ENCODE peak calls at places on chromosome 18, in four cellular contexts. J is A549, D is iPS DF 6.9, H is tibial nerve. L is an unnamed sample.

GRCh38 chr18:6660334-6660733 is 69.2 kb upstream of the ARHGAP28 start:
- DNase-seq in J (no peak), D (no peak), H (peak; percentile 17), L (no peak)

GRCh38 chr18:80067321-80067720 is 33.1 kb downstream of the RBFA start:
- DNase-seq in J (no peak), D (no peak), H (no peak), L (no peak)

GRCh38 chr18:75779450-75779849 is 351.9 kb upstream of the SMIM21 start:
- DNase-seq in J (no peak), D (no peak), H (no peak), L (no peak)

GRCh38 chr18:69651243-69651642 is 250.6 kb downstream of the DOK6 start:
- DNase-seq in J (no peak), D (no peak), H (no peak), L (no peak)

GRCh38 chr18:31992836-31993575 is 25.6 kb upstream of the RNF125 start:
- DNase-seq in J (no peak), D (no peak), H (no peak), L (no peak)

GRCh38 chr18:37565985-37566478 is 434 bp upstream of the CELF4 start:
- DNase-seq in J (peak; percentile 12), D (no peak), H (no peak), L (no peak)

GRCh38 chr18:22169889-22170420 is 566 bp downstream of the GATA6 start:
- DNase-seq in J (no peak), D (no peak), H (no peak), L (no peak)

GRCh38 chr18:48683661-48684060 is 144.8 kb downstream of the CTIF start:
- DNase-seq in J (no peak), D (no peak), H (no peak), L (no peak)

GRCh38 chr18:28175930-28176673 is 828 bp downstream of the CDH2 start:
- DNase-seq in J (peak; percentile 45), D (no peak), H (no peak), L (no peak)

GRCh38 chr18:24731158-24731557 is 270.7 kb downstream of the HRH4 start:
- DNase-seq in J (no peak), D (no peak), H (no peak), L (no peak)

GRCh38 chr18:11947214-11948119 is 33.8 kb upstream of the IMPA2 start:
- DNase-seq in J (peak; percentile 98), D (peak; percentile 64), H (peak; percentile 91), L (peak; percentile 93)
- H3K4me3 ChIP-seq in J (peak overlapping the region; percentile 49), D (peak overlapping the region; percentile 59), H (peak overlapping the region; percentile 52), L (peak overlapping the region; percentile 4)

DNA sequence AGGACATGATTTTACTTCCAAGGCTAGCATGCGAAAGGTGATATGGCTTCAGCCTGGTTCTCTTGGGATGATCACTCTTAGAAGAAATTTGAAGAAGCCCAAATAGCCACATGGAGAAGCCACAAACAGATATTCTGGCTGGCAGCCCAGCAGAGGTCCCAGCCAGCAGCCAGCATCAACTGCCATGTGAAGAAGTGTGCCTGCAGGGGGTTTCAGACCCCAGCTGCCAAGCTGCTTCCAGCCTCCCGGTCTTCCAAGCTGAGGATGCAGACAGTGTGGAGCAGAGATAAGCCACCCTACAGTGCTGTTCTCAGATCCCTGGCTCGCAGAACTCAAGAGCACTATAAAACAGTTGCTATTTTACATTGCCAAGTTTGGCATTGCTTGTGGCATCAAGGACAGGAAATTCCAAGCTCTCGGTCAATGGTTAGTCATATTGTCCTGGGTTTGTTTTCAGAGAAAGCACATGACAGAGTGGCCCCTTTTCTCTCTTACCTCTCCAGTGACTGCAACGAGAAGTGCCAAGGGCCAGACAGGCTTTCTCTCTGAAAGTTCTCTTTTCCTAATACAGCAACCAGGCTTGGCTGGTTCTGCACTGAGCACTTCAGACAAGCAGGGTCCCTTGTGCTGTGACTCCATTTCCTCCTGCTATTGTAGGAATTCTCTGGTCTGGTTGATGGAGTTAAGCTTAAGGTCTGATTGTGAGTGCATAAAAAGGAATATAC is 223.7 kb downstream of the ANKRD30B start:
- DNase-seq in J (no peak), D (no peak), H (no peak), L (peak; percentile 34)
- H3K27ac ChIP-seq in J (no peak overlapping the region), D (no peak overlapping the region), H (no peak overlapping the region), L (no peak overlapping the region)

GRCh38 chr18:51110073-51110797 is 80.2 kb downstream of the SMAD4 start:
- DNase-seq in J (peak; percentile 31), D (peak; percentile 64), H (peak; percentile 61), L (peak; percentile 59)
- H3K4me3 ChIP-seq in J (no peak overlapping the region), D (no peak overlapping the region), H (peak overlapping the region; percentile 21), L (no peak overlapping the region)

GRCh38 chr18:8749492-8749891 is 44.1 kb downstream of the MTCL1 start:
- DNase-seq in J (no peak), D (no peak), H (no peak), L (no peak)

GRCh38 chr18:8752329-8752728 is 47.0 kb downstream of the MTCL1 start:
- DNase-seq in J (no peak), D (no peak), H (no peak), L (no peak)

GRCh38 chr18:8747440-8747937 is 42.1 kb downstream of the MTCL1 start:
- DNase-seq in J (peak; percentile 54), D (no peak), H (no peak), L (peak; percentile 83)

GRCh38 chr18:8751692-8752091 is 46.3 kb downstream of the MTCL1 start:
- DNase-seq in J (no peak), D (no peak), H (no peak), L (no peak)

DNA sequence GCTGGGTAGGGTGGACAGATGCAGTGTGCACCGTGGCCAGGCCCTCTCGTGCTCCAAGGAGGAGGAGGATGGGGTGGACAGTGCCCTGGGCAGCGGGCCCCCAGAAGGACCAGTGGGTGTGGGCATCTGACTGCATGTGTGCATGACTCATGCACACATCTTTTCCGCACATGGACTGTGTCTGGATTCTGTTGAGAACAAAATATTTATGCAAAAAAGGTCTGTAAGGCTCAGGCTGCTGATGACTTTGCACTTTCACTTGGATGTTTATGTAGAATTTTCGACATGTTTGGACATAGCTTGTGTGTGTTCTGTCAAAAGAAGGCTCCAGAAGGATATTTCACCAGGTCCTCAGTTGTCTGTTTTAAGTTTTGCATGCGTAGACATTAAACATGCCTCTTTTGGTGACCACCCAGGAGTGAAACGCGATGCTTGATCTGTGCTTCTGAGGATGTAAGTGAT is 45.6 kb downstream of the MTCL1 start:
- DNase-seq in J (peak; percentile 29), D (no peak), H (no peak), L (peak; percentile 86)
- H3K27ac ChIP-seq in J (peak overlapping the region; percentile 84), D (no peak overlapping the region), H (no peak overlapping the region), L (peak overlapping the region; percentile 79)

GRCh38 chr18:34978953-34979608 is 62.1 kb upstream of the MAPRE2 start:
- DNase-seq in J (peak; percentile 87), D (no peak), H (peak; percentile 49), L (peak; percentile 91)
- H3K4me3 ChIP-seq in J (peak overlapping the region; percentile 57), D (peak overlapping the region; percentile 3), H (peak overlapping the region; percentile 70), L (peak overlapping the region; percentile 42)

DNA sequence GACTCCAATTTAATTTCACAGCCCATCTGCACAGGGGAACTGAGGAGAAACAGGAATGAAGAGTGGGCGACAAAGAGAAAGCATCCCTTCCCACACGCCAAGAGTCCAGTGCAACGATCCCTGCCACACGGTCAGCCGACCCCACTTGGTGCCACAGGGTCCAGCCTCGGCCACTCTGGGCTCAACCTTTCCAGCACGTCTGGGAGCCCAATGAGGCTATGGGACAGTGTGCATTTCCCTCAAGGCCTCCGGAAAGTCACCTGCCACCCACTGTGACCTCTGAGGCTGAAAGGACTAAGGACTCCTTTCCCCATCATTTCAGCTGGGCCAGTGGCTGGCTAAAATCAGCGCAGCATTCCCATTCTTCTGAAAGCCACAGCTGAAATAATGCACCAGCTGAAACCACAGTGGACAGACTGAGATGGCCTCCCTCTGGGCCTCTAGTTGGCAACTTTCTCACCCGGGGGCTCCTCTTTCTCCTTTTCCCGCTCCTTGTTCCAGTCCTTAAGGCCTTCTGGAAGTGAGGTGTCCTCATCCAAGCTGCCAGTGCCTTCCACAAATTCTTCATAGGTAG is 21.2 kb downstream of the TUBB6 start:
- DNase-seq in J (no peak), D (no peak), H (no peak), L (no peak)
- H3K27ac ChIP-seq in J (no peak overlapping the region), D (no peak overlapping the region), H (no peak overlapping the region), L (no peak overlapping the region)

GRCh38 chr18:58186258-58186948 is 142.4 kb downstream of the NEDD4L start:
- DNase-seq in J (peak; percentile 62), D (no peak), H (no peak), L (no peak)
- H3K4me3 ChIP-seq in J (no peak overlapping the region), D (no peak overlapping the region), H (no peak overlapping the region), L (no peak overlapping the region)

GRCh38 chr18:54242327-54242726 is 17.9 kb upstream of the MBD2 start:
- DNase-seq in J (no peak), D (no peak), H (no peak), L (no peak)

GRCh38 chr18:54240629-54241107 is 16.2 kb upstream of the MBD2 start:
- DNase-seq in J (no peak), D (no peak), H (peak; percentile 22), L (no peak)

GRCh38 chr18:54239091-54239490 is 14.6 kb upstream of the MBD2 start:
- DNase-seq in J (no peak), D (no peak), H (no peak), L (no peak)

GRCh38 chr18:54238181-54238936 is 13.9 kb upstream of the MBD2 start:
- DNase-seq in J (no peak), D (no peak), H (no peak), L (no peak)

DNA sequence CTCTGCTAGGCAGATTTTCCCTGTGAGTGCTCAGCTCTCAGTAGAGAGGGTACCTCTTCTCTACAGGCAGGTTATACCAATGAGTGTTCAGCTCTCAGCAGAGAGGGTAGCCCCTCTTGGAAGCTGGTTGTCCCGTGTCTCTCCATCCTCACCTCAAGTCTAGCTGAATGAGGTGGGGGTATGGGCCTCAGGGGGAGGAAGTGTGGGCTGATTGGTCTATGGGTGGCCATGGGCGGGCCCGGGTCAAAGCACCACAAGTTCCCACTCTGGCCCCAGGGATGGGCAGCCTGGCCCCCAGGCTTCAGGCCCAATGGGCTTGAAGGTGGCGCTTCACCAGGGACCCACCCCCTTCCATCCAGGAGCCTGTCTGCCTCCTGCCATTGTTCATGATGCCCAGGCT is 17.0 kb upstream of the MBD2 start:
- DNase-seq in J (no peak), D (no peak), H (no peak), L (no peak)
- H3K27ac ChIP-seq in J (no peak overlapping the region), D (no peak overlapping the region), H (no peak overlapping the region), L (no peak overlapping the region)

GRCh38 chr18:58269931-58270330 is 225.9 kb downstream of the NEDD4L start:
- DNase-seq in J (no peak), D (no peak), H (no peak), L (no peak)
- H3K4me3 ChIP-seq in J (no peak overlapping the region), D (no peak overlapping the region), H (no peak overlapping the region), L (no peak overlapping the region)

L was measured in SJSA1.